ENCODE peak calls at places on chromosomes 2 and 18, in five cellular contexts. X is aorta; B is keratinocyte; L is CD4-positive, alpha-beta memory T cell; U is mammary epithelial cell. S is an unnamed sample.

GRCh38 chr2:10009811-10010781 is 33.3 kb upstream of the KLF11 start:
- DNase-seq in L (no peak), U (no peak), X (peak; percentile 88), B (no peak), S (peak; percentile 92)

GRCh38 chr18:69267895-69268294 is 132.8 kb upstream of the DOK6 start:
- DNase-seq in U (no peak), L (no peak), B (no peak), X (no peak), S (no peak)

GRCh38 chr2:178819992-178820391 is 12.8 kb upstream of the TTN start:
- DNase-seq in X (no peak), U (no peak), B (no peak), L (peak; percentile 4), S (no peak)

GRCh38 chr2:54945401-54946219 is 104.6 kb downstream of the RTN4 start:
- DNase-seq in X (peak; percentile 77), U (peak; percentile 81), L (no peak), B (peak; percentile 26), S (peak; percentile 86)

GRCh38 chr2:241577413-241578122 is 19.0 kb downstream of the BOK start:
- DNase-seq in X (no peak), L (no peak), B (no peak), U (no peak), S (peak; percentile 48)

GRCh38 chr18:36427369-36427768 is 129.9 kb downstream of the FHOD3 start:
- DNase-seq in L (no peak), X (no peak), U (peak; percentile 45), B (no peak), S (no peak)

GRCh38 chr2:156087875-156088274 is 244.6 kb downstream of the NR4A2 start:
- DNase-seq in X (no peak), B (no peak), U (peak; percentile 40), L (no peak), S (no peak)

GRCh38 chr2:101111917-101112771 is 39.0 kb downstream of the TBC1D8 start:
- DNase-seq in L (no peak), U (no peak), B (no peak), X (no peak), S (no peak)

GRCh38 chr2:211473116-211473515 is 916.7 kb downstream of the CPS1 start:
- DNase-seq in U (no peak), L (no peak), X (no peak), B (no peak), S (no peak)

GRCh38 chr2:42314892-42315468 is 46.0 kb downstream of the COX7A2L start:
- DNase-seq in X (no peak), B (peak; percentile 17), U (peak; percentile 84), L (no peak), S (no peak)

DNA sequence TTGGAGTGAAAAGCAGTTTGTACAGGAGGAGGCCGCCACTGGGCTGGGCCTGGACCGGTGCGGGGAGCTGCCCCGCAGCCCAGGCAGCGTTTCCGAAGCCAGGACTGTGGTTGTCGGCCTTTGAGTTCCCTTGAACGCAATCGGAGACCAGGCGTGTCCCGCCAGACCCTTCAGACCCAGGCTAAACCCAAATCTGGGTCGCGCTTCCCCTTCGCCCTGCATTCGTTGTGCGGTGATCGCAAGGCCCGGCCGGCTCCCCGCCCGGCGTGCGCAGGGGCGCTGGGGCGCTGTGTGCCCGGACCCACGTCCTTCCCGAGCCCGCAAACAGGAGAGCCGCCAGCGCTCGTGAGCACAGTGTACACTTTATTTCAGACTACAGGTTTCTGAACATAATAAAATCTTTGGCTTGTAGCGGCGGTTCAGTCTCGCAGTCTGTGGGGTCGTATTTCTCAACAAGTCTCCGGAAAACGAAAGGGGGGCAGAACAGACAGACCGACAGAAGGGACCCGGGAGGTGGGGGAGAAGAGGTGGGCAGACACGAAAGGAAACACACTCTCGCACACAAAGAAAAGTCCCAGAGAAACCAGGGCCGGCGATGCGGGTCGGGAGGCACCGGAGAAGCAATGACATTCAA is 5.5 kb downstream of the EN1 start:
- DNase-seq in U (no peak), B (no peak), X (no peak), L (no peak), S (no peak)
- H3K4me1 ChIP-seq in U (peaks cover 4% of the 10 kb centered on the region), B (peaks cover 3% of the 10 kb centered on the region), X (no peaks in the 10 kb centered on the region), L (peaks cover 21% of the 10 kb centered on the region), S (peaks cover 21% of the 10 kb centered on the region)

DNA sequence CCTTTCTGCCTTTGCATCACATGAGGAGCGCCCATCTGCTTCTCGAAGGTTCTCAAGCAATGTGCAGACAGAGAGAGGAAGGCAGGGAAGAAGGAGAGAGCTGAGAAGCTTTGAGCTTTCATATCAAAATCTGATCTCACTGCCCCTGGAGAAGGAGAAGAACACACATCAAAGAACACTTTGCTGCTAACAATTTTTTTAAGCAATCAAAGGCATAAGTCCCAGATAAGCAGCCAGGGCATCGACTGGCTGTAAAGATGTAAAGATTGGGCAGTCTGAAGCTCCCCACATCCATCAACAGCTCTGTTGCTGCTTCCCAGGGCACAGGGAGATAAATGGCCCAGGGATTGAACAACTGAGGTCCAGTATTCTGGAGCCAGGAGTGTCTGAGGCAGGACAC is 137.4 kb downstream of the TNS1 start:
- DNase-seq in X (no peak), U (no peak), L (no peak), B (no peak), S (no peak)
- H3K4me1 ChIP-seq in X (no peaks in the 10 kb centered on the region), U (no peaks in the 10 kb centered on the region), L (no peaks in the 10 kb centered on the region), B (no peaks in the 10 kb centered on the region), S (no peaks in the 10 kb centered on the region)

DNA sequence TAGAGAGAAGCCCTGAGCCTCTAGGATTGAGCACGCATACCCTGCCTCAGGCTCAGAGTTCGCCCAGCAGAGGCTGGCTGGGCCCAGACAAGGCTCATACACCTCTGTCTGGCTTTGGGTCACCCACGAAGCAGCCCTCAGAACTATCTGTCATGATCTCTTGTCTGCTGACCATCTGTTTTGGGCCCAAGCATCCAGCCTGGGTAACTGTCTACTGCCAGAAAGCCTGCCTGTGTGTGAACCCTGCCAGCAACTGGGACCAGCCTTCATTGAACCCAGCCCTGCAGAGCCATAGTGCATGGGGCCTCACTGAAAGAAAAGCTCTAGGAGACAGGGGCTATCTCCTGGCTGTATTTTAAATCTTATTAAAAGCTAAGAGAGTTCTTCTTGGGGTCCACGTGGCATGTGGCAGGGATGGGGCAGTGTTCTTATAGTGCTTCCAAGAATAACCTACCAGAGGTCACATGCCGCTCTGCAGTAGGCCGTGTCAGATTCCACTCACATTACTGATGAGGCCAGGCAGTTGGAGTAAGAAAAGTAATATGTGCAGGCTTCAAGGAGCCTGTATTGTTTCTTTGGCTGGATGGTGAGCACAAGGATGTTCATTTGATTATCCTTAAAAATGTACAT is 7.3 kb downstream of the TMEM127 start:
- DNase-seq in L (no peak), U (no peak), B (no peak), X (no peak), S (no peak)
- H3K4me1 ChIP-seq in L (peaks cover 59% of the 10 kb centered on the region), U (peaks cover 20% of the 10 kb centered on the region), B (peaks cover 22% of the 10 kb centered on the region), X (peaks cover 7% of the 10 kb centered on the region), S (peaks cover 69% of the 10 kb centered on the region)

DNA sequence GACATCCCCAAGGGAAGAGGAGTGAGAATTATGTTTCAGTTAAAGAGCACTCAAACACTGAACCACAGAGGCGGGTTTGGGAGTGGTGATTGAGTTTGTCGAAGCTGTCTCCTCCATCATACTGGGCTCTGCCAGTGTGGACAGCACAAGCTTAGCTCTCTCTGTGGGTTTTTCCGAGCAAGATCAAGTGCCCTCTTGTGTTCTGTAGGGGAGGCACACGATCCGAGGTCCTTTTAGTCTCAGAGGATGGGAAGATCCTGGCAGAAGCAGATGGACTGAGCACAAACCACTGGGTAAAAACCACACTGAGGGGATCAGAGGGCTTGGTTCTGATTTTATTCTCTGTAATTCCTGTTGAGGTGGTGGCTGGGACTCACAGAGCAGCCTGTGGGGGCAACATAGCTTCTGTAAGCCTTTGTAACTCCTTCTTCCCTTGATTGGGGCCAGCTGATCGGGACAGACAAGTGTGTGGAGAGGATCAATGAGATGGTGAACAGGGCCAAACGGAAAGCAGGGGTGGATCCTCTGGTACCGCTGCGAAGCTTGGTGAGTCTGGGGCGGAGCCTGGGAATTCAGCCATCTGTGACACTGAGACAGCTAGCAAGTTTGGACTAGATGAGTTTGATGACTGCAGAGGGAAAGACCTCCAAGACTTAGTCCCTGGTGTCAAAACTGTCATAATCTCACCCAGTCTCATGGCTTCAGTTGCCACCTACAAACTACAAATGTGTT is 2.0 kb downstream of the NAGK start:
- DNase-seq in B (no peak), U (peak; percentile 40), L (no peak), X (no peak), S (no peak)
- H3K4me1 ChIP-seq in B (peaks cover 51% of the 10 kb centered on the region), U (peaks cover 40% of the 10 kb centered on the region), L (peaks cover 64% of the 10 kb centered on the region), X (no peaks in the 10 kb centered on the region), S (peaks cover 27% of the 10 kb centered on the region)

GRCh38 chr2:186101603-186102002 is 363.0 kb downstream of the FSIP2 start:
- DNase-seq in L (no peak), U (no peak), B (no peak), X (no peak), S (no peak)
- H3K4me1 ChIP-seq in L (no peaks in the 10 kb centered on the region), U (peaks cover 4% of the 10 kb centered on the region), B (no peaks in the 10 kb centered on the region), X (no peaks in the 10 kb centered on the region), S (no peaks in the 10 kb centered on the region)

DNA sequence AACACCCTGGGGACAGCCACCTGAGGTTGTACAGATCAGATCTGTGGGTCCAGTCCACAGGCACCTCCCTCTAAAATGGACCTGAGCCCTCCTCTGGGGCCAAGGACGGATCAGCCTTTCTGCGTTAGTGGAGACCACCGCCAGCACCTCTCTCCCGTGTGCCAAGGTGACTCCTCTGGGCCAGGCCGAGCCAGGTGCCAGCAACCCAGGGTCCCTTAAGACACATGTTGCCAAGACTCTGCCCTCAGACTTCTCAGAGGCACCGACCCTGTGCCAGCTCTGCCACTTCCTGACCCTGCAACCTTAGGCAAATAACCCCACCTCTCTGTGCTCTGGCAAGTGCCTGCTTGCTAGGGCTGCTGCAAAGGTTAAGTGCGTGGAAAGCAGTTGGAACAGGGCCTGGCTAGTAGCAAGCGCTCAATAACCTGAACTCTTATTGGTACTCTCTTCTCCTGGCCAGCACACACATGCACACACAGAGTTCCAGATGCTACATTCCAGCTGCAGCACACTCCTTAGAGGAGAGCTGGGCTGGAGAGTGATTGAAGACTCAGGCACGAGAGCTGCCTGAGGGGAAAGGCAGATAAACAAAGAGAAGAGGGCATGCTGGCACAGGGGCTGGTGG is 105.6 kb downstream of the TNS1 start:
- DNase-seq in U (peak; percentile 17), X (peak; percentile 33), L (no peak), B (no peak), S (no peak)
- H3K4me1 ChIP-seq in U (peaks cover 26% of the 10 kb centered on the region), X (peaks cover 3% of the 10 kb centered on the region), L (no peaks in the 10 kb centered on the region), B (peaks cover 22% of the 10 kb centered on the region), S (peaks cover 78% of the 10 kb centered on the region)

GRCh38 chr2:239206851-239207250 is 194.0 kb downstream of the HDAC4 start:
- DNase-seq in X (no peak), L (no peak), U (no peak), B (no peak), S (no peak)
- H3K4me1 ChIP-seq in X (no peaks in the 10 kb centered on the region), L (peaks cover 17% of the 10 kb centered on the region), U (no peaks in the 10 kb centered on the region), B (peaks cover 7% of the 10 kb centered on the region), S (no peaks in the 10 kb centered on the region)

GRCh38 chr2:43348904-43349725 is 122.7 kb upstream of the ZFP36L2 start:
- DNase-seq in U (no peak), L (no peak), B (no peak), X (no peak), S (no peak)

GRCh38 chr2:43345872-43346271 is 119.5 kb upstream of the ZFP36L2 start:
- DNase-seq in L (no peak), U (no peak), X (no peak), B (no peak), S (no peak)

GRCh38 chr2:43346619-43347018 is 120.2 kb upstream of the ZFP36L2 start:
- DNase-seq in U (no peak), B (no peak), L (no peak), X (no peak), S (no peak)

GRCh38 chr2:43349944-43350343 is 123.5 kb upstream of the ZFP36L2 start:
- DNase-seq in L (no peak), X (no peak), B (no peak), U (no peak), S (no peak)

DNA sequence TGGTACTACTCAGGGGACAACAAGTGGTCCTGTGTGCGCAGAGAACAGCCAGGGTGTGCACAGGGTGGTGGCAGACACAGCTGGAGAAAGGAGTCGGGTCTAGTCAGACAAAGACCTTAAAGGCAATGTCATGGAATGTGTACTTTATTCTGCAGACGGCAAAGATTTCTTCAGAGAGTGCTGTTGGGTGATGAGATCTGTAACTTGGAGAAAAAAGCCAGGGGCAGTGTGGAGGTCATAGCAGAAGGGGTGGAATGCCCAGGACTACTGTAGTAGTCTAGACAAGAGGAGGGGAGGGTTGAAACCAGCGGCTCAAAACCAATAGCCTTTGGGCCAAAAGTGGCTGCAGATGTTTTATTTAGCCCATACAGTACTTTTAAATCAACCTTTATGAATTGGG is 121.3 kb upstream of the ZFP36L2 start:
- DNase-seq in B (no peak), U (no peak), X (no peak), L (no peak), S (no peak)
- H3K4me1 ChIP-seq in B (peaks cover 18% of the 10 kb centered on the region), U (peaks cover 3% of the 10 kb centered on the region), X (peaks cover 6% of the 10 kb centered on the region), L (no peaks in the 10 kb centered on the region), S (peaks cover 62% of the 10 kb centered on the region)

S was measured in tibial artery.